ENCODE peak calls at places on chromosomes 6 and 20, in five cellular contexts. W, A, N, L and Z are unnamed samples.

GRCh38 chr6:10414766-10415592 is at the start of gene TFAP2A:
- DNase-seq in W (no peak), A (peak), N (no peak), L (no peak), Z (peak)

GRCh38 chr6:35327349-35328027 is 14.9 kb upstream of the PPARD start:
- DNase-seq in W (peak), A (peak), N (peak), L (peak), Z (peak)

GRCh38 chr20:62390306-62391164 is 3.6 kb downstream of the RPS21 start:
- DNase-seq in W (no peak), A (no peak), N (no peak), L (no peak), Z (no peak)

GRCh38 chr20:63855363-63856110 is 5.8 kb upstream of the ABHD16B start:
- DNase-seq in W (no peak), A (no peak), N (no peak), L (no peak), Z (no peak)

GRCh38 chr6:36712816-36713215 is 15.2 kb downstream of the RAB44 start:
- DNase-seq in W (no peak), A (no peak), N (no peak), L (no peak), Z (no peak)

GRCh38 chr6:55281215-55281614 is 46.1 kb upstream of the GFRAL start:
- DNase-seq in W (no peak), A (no peak), N (no peak), L (no peak), Z (no peak)

GRCh38 chr20:38167466-38167850 is 2.4 kb upstream of the TGM2 start:
- DNase-seq in W (no peak), A (no peak), N (no peak), L (no peak), Z (no peak)

GRCh38 chr6:157148391-157149323 is 174.7 kb downstream of the TMEM242 start:
- DNase-seq in W (no peak), A (peak), N (no peak), L (peak), Z (peak)

GRCh38 chr6:143451531-143451930 is 926 bp downstream of the PEX3 start:
- DNase-seq in W (no peak), A (no peak), N (no peak), L (peak), Z (peak)

GRCh38 chr6:166567107-166567506 is 19.4 kb downstream of the RAMACL start:
- DNase-seq in W (no peak), A (peak), N (no peak), L (peak), Z (peak)

GRCh38 chr6:148523051-148523450 is 180.4 kb downstream of the SASH1 start:
- DNase-seq in W (no peak), A (peak), N (no peak), L (peak), Z (peak)

GRCh38 chr6:125780540-125781306 is 10.0 kb upstream of the NCOA7 start:
- DNase-seq in W (no peak), A (peak), N (peak), L (peak), Z (peak)

GRCh38 chr6:56440551-56440981 is 193.2 kb upstream of the COL21A1 start:
- DNase-seq in W (no peak), A (no peak), N (no peak), L (no peak), Z (peak)

GRCh38 chr20:57746832-57747404 is 37.1 kb upstream of the PMEPA1 start:
- DNase-seq in W (no peak), A (no peak), N (no peak), L (no peak), Z (no peak)

GRCh38 chr20:57749131-57749690 is 39.4 kb upstream of the PMEPA1 start:
- DNase-seq in W (no peak), A (no peak), N (no peak), L (no peak), Z (no peak)

GRCh38 chr20:57747889-57748456 is 38.2 kb upstream of the PMEPA1 start:
- DNase-seq in W (no peak), A (peak), N (no peak), L (no peak), Z (no peak)

GRCh38 chr20:57749861-57750260 is 40.0 kb upstream of the PMEPA1 start:
- DNase-seq in W (no peak), A (no peak), N (no peak), L (no peak), Z (no peak)

GRCh38 chr20:57748601-57749130 is 38.9 kb upstream of the PMEPA1 start:
- DNase-seq in W (no peak), A (peak), N (peak), L (peak), Z (peak)
- TF ChIP-seq CTCF in W (no peak), A (no peak), N (no peak), L (no peak), Z (no peak)

DNA sequence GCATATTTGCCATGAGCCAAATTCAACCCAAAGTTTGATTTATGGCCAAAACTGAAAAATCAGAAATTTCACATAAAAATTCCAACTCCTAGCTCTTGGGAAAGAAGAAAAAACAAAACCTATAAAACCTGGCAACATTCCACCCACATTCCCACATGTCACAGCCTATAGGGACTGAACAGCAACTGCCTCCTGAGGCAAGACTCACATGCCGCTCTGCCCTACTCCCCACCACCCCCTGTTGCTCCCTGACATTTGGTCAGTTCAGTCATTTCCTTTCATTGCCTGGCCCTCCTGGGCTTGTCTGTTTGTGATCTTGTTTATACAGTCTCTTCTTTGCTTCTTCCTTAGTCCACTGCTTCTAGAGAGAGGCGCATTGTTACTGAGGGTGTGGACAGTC is 31.6 kb downstream of the NFATC2 start:
- DNase-seq in W (no peak), A (no peak), N (no peak), L (peak), Z (no peak)
- TF ChIP-seq CTCF in W (no peak), A (no peak), N (no peak), L (no peak), Z (no peak)

GRCh38 chr6:109204511-109204910 is 109.2 kb downstream of the CEP57L1 start:
- DNase-seq in W (no peak), A (no peak), N (no peak), L (no peak), Z (no peak)

GRCh38 chr6:109197061-109197460 is 101.8 kb downstream of the CEP57L1 start:
- DNase-seq in W (no peak), A (no peak), N (no peak), L (no peak), Z (no peak)

GRCh38 chr6:109202409-109203264 is 107.3 kb downstream of the CEP57L1 start:
- DNase-seq in W (no peak), A (no peak), N (no peak), L (no peak), Z (no peak)
- TF ChIP-seq CTCF in W (no peak), A (no peak), N (no peak), L (no peak), Z (no peak)

GRCh38 chr20:21702553-21703467 is 2.7 kb upstream of the PAX1 start:
- DNase-seq in W (peak), A (peak), N (no peak), L (peak), Z (peak)
- TF ChIP-seq CTCF in W (peak), A (peak), N (no peak), L (peak), Z (peak)

GRCh38 chr20:45229264-45230056 is 8.3 kb downstream of the SEMG2 start:
- DNase-seq in W (no peak), A (no peak), N (no peak), L (peak), Z (peak)
- TF ChIP-seq CTCF in W (peak), A (no peak), N (peak), L (peak), Z (peak)

GRCh38 chr6:160756021-160756420 is 54.0 kb downstream of the PLG start:
- DNase-seq in W (no peak), A (no peak), N (no peak), L (no peak), Z (no peak)

GRCh38 chr6:160755168-160755567 is 53.1 kb downstream of the PLG start:
- DNase-seq in W (no peak), A (no peak), N (no peak), L (no peak), Z (no peak)

GRCh38 chr6:160750276-160750689 is 48.2 kb downstream of the PLG start:
- DNase-seq in W (peak), A (no peak), N (no peak), L (no peak), Z (no peak)
- TF ChIP-seq CTCF in W (peak), A (no peak), N (no peak), L (peak), Z (no peak)

GRCh38 chr6:2827112-2827511 is 14.6 kb downstream of the SERPINB1 start:
- DNase-seq in W (no peak), A (no peak), N (no peak), L (no peak), Z (no peak)
- TF ChIP-seq CTCF in W (no peak), A (no peak), N (no peak), L (no peak), Z (no peak)

DNA sequence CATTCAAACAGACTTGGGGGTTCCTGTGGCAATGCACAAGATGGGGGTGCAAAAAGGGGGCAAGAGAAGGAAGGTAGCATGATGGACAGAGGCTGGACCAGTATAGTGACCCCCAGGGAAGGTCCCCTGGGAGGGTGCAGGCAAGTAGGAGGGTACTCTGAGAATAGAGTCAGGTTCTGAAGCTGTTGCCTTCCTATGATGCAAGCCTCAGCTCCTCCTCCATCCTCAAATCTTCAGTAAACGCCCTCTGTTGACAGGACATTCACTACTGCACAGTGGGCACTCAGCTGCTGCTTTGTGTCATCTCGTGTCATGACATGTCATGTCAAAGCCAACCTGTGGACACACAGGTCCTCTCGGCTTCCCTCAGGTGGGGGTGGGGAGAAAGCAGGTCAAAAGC is 5.8 kb upstream of the SDCBP2 start:
- DNase-seq in W (no peak), A (no peak), N (no peak), L (no peak), Z (no peak)
- TF ChIP-seq CTCF in W (no peak), A (no peak), N (no peak), L (peak), Z (peak)